ENCODE peak calls at places on chromosomes 16 and 17, in ten cellular contexts. P, N, S, K, X, J, B, M, Q and Z are unnamed samples.

GRCh38 chr17:81365148-81365600 is 30.1 kb upstream of the BAHCC1 start:
- DNase-seq in P (peak; percentile 73), N (no peak), S (peak; percentile 79), K (peak; percentile 72), X (no peak), J (no peak), B (peak; percentile 82), M (peak; percentile 68), Q (peak; percentile 89), Z (peak; percentile 68)

GRCh38 chr17:8122391-8122922 is 1.4 kb downstream of the HES7 start:
- DNase-seq in P (peak; percentile 50), N (peak; percentile 21), S (peak; percentile 77), K (peak; percentile 54), X (no peak), J (no peak), B (peak; percentile 70), M (no peak), Q (peak; percentile 31), Z (peak; percentile 41)

GRCh38 chr17:9982159-9982558 is 77.1 kb upstream of the RCVRN start:
- DNase-seq in P (no peak), N (no peak), S (no peak), K (no peak), X (no peak), J (no peak), B (no peak), M (no peak), Q (peak; percentile 13), Z (no peak)

GRCh38 chr16:2895813-2896212 is 12.8 kb downstream of the FLYWCH2 start:
- DNase-seq in P (no peak), N (no peak), S (no peak), K (peak; percentile 1), X (no peak), J (peak; percentile 56), B (peak; percentile 58), M (peak; percentile 31), Q (peak; percentile 59), Z (no peak)

GRCh38 chr16:22264786-22265185 is 32.4 kb upstream of the POLR3E start:
- DNase-seq in P (no peak), N (no peak), S (peak; percentile 23), K (peak; percentile 43), X (no peak), J (no peak), B (peak; percentile 23), M (no peak), Q (no peak), Z (no peak)

GRCh38 chr16:17392127-17392856 is 78.5 kb downstream of the XYLT1 start:
- DNase-seq in P (no peak), N (no peak), S (no peak), K (no peak), X (no peak), J (no peak), B (no peak), M (no peak), Q (no peak), Z (no peak)

GRCh38 chr17:73340093-73340596 is 28.3 kb upstream of the CDC42EP4 start:
- DNase-seq in P (no peak), N (no peak), S (peak; percentile 96), K (peak; percentile 94), X (peak; percentile 7), J (peak; percentile 97), B (peak; percentile 98), M (peak; percentile 95), Q (peak; percentile 93), Z (peak; percentile 67)

GRCh38 chr17:31695456-31696090 is 163.5 kb downstream of the COPRS start:
- DNase-seq in P (no peak), N (no peak), S (peak; percentile 73), K (peak; percentile 54), X (no peak), J (no peak), B (peak; percentile 17), M (no peak), Q (no peak), Z (no peak)

GRCh38 chr16:49644143-49644460 is 211.8 kb downstream of the ZNF423 start:
- DNase-seq in P (no peak), N (no peak), S (no peak), K (no peak), X (no peak), J (peak; percentile 24), B (peak; percentile 1), M (peak; percentile 35), Q (peak; percentile 51), Z (no peak)

GRCh38 chr17:3678095-3678820 is 9.6 kb downstream of the EMC6 start:
- DNase-seq in P (no peak), N (no peak), S (no peak), K (peak; percentile 39), X (no peak), J (no peak), B (no peak), M (no peak), Q (no peak), Z (no peak)

GRCh38 chr16:24102120-24102740 is 153.9 kb upstream of the CACNG3 start:
- DNase-seq in P (no peak), N (no peak), S (no peak), K (no peak), X (no peak), J (no peak), B (no peak), M (no peak), Q (no peak), Z (no peak)

GRCh38 chr17:66468241-66469087 is 166.1 kb downstream of the PRKCA start:
- DNase-seq in P (peak; percentile 20), N (no peak), S (peak; percentile 52), K (no peak), X (no peak), J (peak; percentile 50), B (peak; percentile 61), M (peak; percentile 40), Q (peak; percentile 54), Z (no peak)

GRCh38 chr16:87620201-87620495 is 17.8 kb downstream of the JPH3 start:
- DNase-seq in P (no peak), N (no peak), S (no peak), K (no peak), X (no peak), J (no peak), B (no peak), M (no peak), Q (no peak), Z (no peak)

GRCh38 chr17:39485555-39485954 is 24.3 kb downstream of the CDK12 start:
- DNase-seq in P (no peak), N (no peak), S (peak; percentile 91), K (peak; percentile 72), X (no peak), J (peak; percentile 64), B (peak; percentile 97), M (peak; percentile 87), Q (peak; percentile 95), Z (peak; percentile 25)

GRCh38 chr17:40326014-40326831 is 17.2 kb downstream of the RARA start:
- DNase-seq in P (peak; percentile 26), N (no peak), S (no peak), K (no peak), X (no peak), J (no peak), B (no peak), M (no peak), Q (no peak), Z (no peak)